ENCODE peak calls at places on chromosomes 12 and 14, in five cellular contexts. T is NCI-H1417, N is endothelial cell, U is A549, P is LoVo. V is an unnamed sample.

GRCh38 chr12:118070650-118071049 is 9.7 kb upstream of the WSB2 start:
- DNase-seq in N (no peak), T (no peak), U (no peak), P (no peak), V (no peak)

GRCh38 chr12:123089631-123090353 is 61.1 kb downstream of the PITPNM2 start:
- DNase-seq in P (peak), U (peak), N (no peak), T (no peak), V (peak)

GRCh38 chr14:91872011-91872476 is 4.7 kb upstream of the TC2N start:
- DNase-seq in N (no peak), T (no peak), U (peak), P (no peak), V (no peak)

GRCh38 chr14:74507085-74507484 is 13.5 kb downstream of the ISCA2 start:
- DNase-seq in N (no peak), P (no peak), T (no peak), U (no peak), V (no peak)

GRCh38 chr12:125267114-125267513 is 201.9 kb downstream of the AACS start:
- DNase-seq in P (no peak), N (no peak), T (no peak), U (no peak), V (no peak)

GRCh38 chr12:96711364-96711763 is 195.7 kb upstream of the NEDD1 start:
- DNase-seq in N (no peak), T (no peak), U (no peak), P (no peak), V (no peak)

GRCh38 chr14:105019861-105020814 is 745 bp downstream of the CDCA4 start:
- DNase-seq in N (peak), P (no peak), U (peak), T (peak), V (no peak)

GRCh38 chr12:114902665-114903393 is 218.9 kb upstream of the TBX3 start:
- DNase-seq in N (no peak), P (no peak), T (no peak), U (peak), V (no peak)

GRCh38 chr12:124469193-124469888 is 98.1 kb downstream of the NCOR2 start:
- DNase-seq in N (no peak), P (no peak), T (no peak), U (peak), V (no peak)

GRCh38 chr12:79681008-79681590 is 9.7 kb downstream of the PAWR start:
- DNase-seq in P (peak), N (no peak), T (no peak), U (peak), V (no peak)

GRCh38 chr14:42424501-42424900 is 817.8 kb downstream of the LRFN5 start:
- DNase-seq in U (no peak), N (no peak), P (no peak), T (no peak), V (no peak)

GRCh38 chr12:55713721-55714120 is 2.1 kb upstream of the BLOC1S1 start:
- DNase-seq in T (no peak), U (peak), N (no peak), P (no peak), V (no peak)

GRCh38 chr14:88477513-88478250 is 77.1 kb downstream of the PTPN21 start:
- DNase-seq in U (no peak), P (no peak), N (no peak), T (no peak), V (no peak)

GRCh38 chr14:90870950-90871604 is 54.8 kb upstream of the TTC7B start:
- DNase-seq in T (no peak), N (no peak), U (no peak), P (no peak), V (no peak)

GRCh38 chr12:75503459-75503858 is 8.0 kb downstream of the KRR1 start:
- DNase-seq in U (no peak), N (no peak), T (no peak), P (no peak), V (no peak)

GRCh38 chr14:50037837-50038236 is 78.5 kb downstream of the VCPKMT start:
- DNase-seq in U (no peak), N (no peak), P (no peak), T (no peak), V (no peak)

GRCh38 chr12:73413974-73414373 is 1123.7 kb upstream of the ATXN7L3B start:
- DNase-seq in N (no peak), U (no peak), T (no peak), P (no peak), V (no peak)

GRCh38 chr14:23119362-23120327 is 590 bp upstream of the CEBPE start:
- DNase-seq in T (no peak), N (no peak), U (no peak), P (no peak), V (no peak)

GRCh38 chr14:73755434-73756014 is 41.3 kb upstream of the PNMA1 start:
- DNase-seq in N (no peak), P (no peak), T (no peak), U (no peak), V (no peak)

GRCh38 chr14:71764701-71765347 is 167.4 kb upstream of the RGS6 start:
- DNase-seq in U (no peak), P (no peak), N (no peak), T (peak), V (no peak)

GRCh38 chr14:70254476-70254961 is 65.8 kb upstream of the SLC8A3 start:
- DNase-seq in N (peak), U (peak), T (peak), P (peak), V (no peak)

GRCh38 chr12:114626-115211 is 48.2 kb downstream of the IQSEC3 start:
- DNase-seq in N (no peak), U (no peak), P (no peak), T (no peak), V (no peak)

GRCh38 chr12:116943419-116944372 is 32.9 kb downstream of the FBXW8 start:
- DNase-seq in U (no peak), N (no peak), T (no peak), P (no peak), V (no peak)

GRCh38 chr12:100020370-100020769 is 35.6 kb upstream of the ANKS1B start:
- DNase-seq in U (no peak), T (no peak), N (no peak), P (no peak), V (no peak)

GRCh38 chr14:95261616-95262510 is 57.8 kb downstream of the CLMN start:
- DNase-seq in U (no peak), T (no peak), N (no peak), P (no peak), V (no peak)

GRCh38 chr14:29868000-29868399 is 59.6 kb downstream of the PRKD1 start:
- DNase-seq in T (no peak), N (no peak), U (no peak), P (no peak), V (peak)

GRCh38 chr14:103576371-103577024 is 13.7 kb downstream of the COA8 start:
- DNase-seq in U (peak), T (peak), P (peak), N (peak), V (peak)

GRCh38 chr12:73950506-73950905 is 587.1 kb upstream of the ATXN7L3B start:
- DNase-seq in U (no peak), P (no peak), T (peak), N (no peak), V (no peak)

GRCh38 chr12:1919763-1920162 is 1.3 kb upstream of the CACNA2D4 start:
- DNase-seq in U (no peak), N (no peak), T (no peak), P (no peak), V (no peak)

GRCh38 chr12:14514946-14515345 is 52.7 kb downstream of the PLBD1 start:
- DNase-seq in T (no peak), U (no peak), N (no peak), P (no peak), V (no peak)

GRCh38 chr12:59403259-59403932 is 192.4 kb upstream of the SLC16A7 start:
- DNase-seq in N (peak), T (peak), P (peak), U (peak), V (peak)

GRCh38 chr14:90419200-90419599 is 22.4 kb downstream of the CALM1 start:
- DNase-seq in N (peak), P (peak), T (no peak), U (peak), V (peak)

V was measured in AG09319.